ENCODE peak calls at places on chromosomes 16 and 17, in six cellular contexts. A is stimulated activated CD4-positive, alpha-beta T cell treated with anti-CD3 and anti-CD28 coated beads, Interleukin-2, amount 100 ng/mL, for 48 hours; B is amniotic stem cell; D is ELR; E is progenitor cell of endocrine pancreas; T is omental fat pad. I is an unnamed sample.

GRCh38 chr16:87329436-87330256 is 12.5 kb upstream of the C16orf95 start:
- DNase-seq in B (no peak), E (no peak), D (no peak), T (no peak), A (no peak), I (no peak)

GRCh38 chr17:6231886-6232767 is 161.9 kb downstream of the WSCD1 start:
- DNase-seq in E (no peak), B (no peak), D (peak; percentile 68), A (no peak), T (no peak), I (peak; percentile 66)

GRCh38 chr16:70152578-70153302 is 20.8 kb upstream of the CLEC18C start:
- DNase-seq in T (no peak), A (no peak), D (no peak), B (no peak), E (no peak), I (no peak)

GRCh38 chr17:75285123-75285522 is 4.1 kb downstream of the SLC25A19 start:
- DNase-seq in B (no peak), T (no peak), D (no peak), A (no peak), E (no peak), I (no peak)

GRCh38 chr17:31593806-31594205 is 202.3 kb downstream of the RAB11FIP4 start:
- DNase-seq in A (no peak), T (no peak), B (peak; percentile 77), D (peak; percentile 85), E (no peak), I (peak; percentile 58)

GRCh38 chr17:81831957-81832607 is 1.0 kb downstream of the MCRIP1 start:
- DNase-seq in E (no peak), A (peak; percentile 33), B (no peak), D (peak; percentile 86), T (no peak), I (peak; percentile 12)

GRCh38 chr17:59501690-59502089 is 63.7 kb upstream of the DHX40 start:
- DNase-seq in D (no peak), E (no peak), T (no peak), B (no peak), A (no peak), I (no peak)

GRCh38 chr16:12405083-12405482 is 398.6 kb downstream of the CPPED1 start:
- DNase-seq in D (no peak), A (no peak), B (no peak), E (no peak), T (no peak), I (no peak)